ENCODE peak calls at places on chromosome 16, in eight cellular contexts. K is activated gamma-delta T cell treated with Interleukin-2 at 50 U/mL for 16 hours; M is kidney glomerular epithelial cell; D is M059J; F is transverse colon; L is CD8-positive, alpha-beta T cell; T is endodermal cell; Q is T-helper 1 cell. Z is an unnamed sample.

GRCh38 chr16:57740423-57741071 is 5.0 kb downstream of the KATNB1 start:
- DNase-seq in K (no peak), M (no peak), D (no peak), F (no peak), L (no peak), T (peak), Q (no peak), Z (no peak)

GRCh38 chr16:87740441-87740840 is 25.3 kb downstream of the KLHDC4 start:
- DNase-seq in K (no peak), M (no peak), D (no peak), F (no peak), L (no peak), T (no peak), Q (no peak), Z (no peak)

GRCh38 chr16:50297301-50298074 is 31.1 kb downstream of the ADCY7 start:
- DNase-seq in K (no peak), M (no peak), D (no peak), F (peak), L (no peak), T (peak), Q (no peak), Z (no peak)

GRCh38 chr16:85695196-85696128 is 6.7 kb upstream of the GINS2 start:
- DNase-seq in K (no peak), M (no peak), D (no peak), F (no peak), L (no peak), T (no peak), Q (no peak), Z (no peak)

GRCh38 chr16:3879258-3879886 is 1.1 kb downstream of the CREBBP start:
- DNase-seq in K (no peak), M (no peak), D (peak), F (peak), L (no peak), T (peak), Q (peak), Z (no peak)

GRCh38 chr16:30473231-30474061 is 904 bp downstream of the ITGAL start:
- DNase-seq in K (peak), M (no peak), D (no peak), F (peak), L (no peak), T (no peak), Q (peak), Z (no peak)

GRCh38 chr16:19878760-19879159 is 5.9 kb downstream of the GPRC5B start:
- DNase-seq in K (no peak), M (no peak), D (no peak), F (no peak), L (no peak), T (no peak), Q (no peak), Z (no peak)

GRCh38 chr16:24611310-24611709 is 71.9 kb downstream of the RBBP6 start:
- DNase-seq in K (no peak), M (no peak), D (no peak), F (no peak), L (no peak), T (no peak), Q (no peak), Z (no peak)

GRCh38 chr16:72487283-72487682 is 315.3 kb upstream of the PMFBP1 start:
- DNase-seq in K (no peak), M (no peak), D (no peak), F (no peak), L (no peak), T (no peak), Q (no peak), Z (no peak)

GRCh38 chr16:68097088-68097487 is 11.9 kb downstream of the NFATC3 start:
- DNase-seq in K (no peak), M (no peak), D (no peak), F (no peak), L (no peak), T (no peak), Q (no peak), Z (no peak)

GRCh38 chr16:19843371-19843770 is 41.3 kb downstream of the GPRC5B start:
- DNase-seq in K (no peak), M (peak), D (peak), F (no peak), L (no peak), T (no peak), Q (no peak), Z (no peak)

GRCh38 chr16:87057291-87057881 is 259.8 kb downstream of the C16orf95 start:
- DNase-seq in K (no peak), M (no peak), D (no peak), F (no peak), L (no peak), T (peak), Q (no peak), Z (no peak)

GRCh38 chr16:87661561-87661960 is 59.3 kb downstream of the JPH3 start:
- DNase-seq in K (peak), M (no peak), D (peak), F (peak), L (no peak), T (peak), Q (peak), Z (no peak)

Z was measured in right atrium auricular region.